ENCODE peak calls at places on chromosomes 5 and 9, in four cellular contexts. F, R, J and O are unnamed samples.

GRCh38 chr5:131749138-131749537 is 47.7 kb downstream of the FNIP1 start:
- DNase-seq in F (peak), R (no peak), J (no peak), O (no peak)

GRCh38 chr5:126046275-126046674 is 376.9 kb upstream of the GRAMD2B start:
- DNase-seq in F (no peak), R (no peak), J (no peak), O (no peak)

GRCh38 chr9:123599781-123600180 is 243.8 kb downstream of the CRB2 start:
- DNase-seq in F (no peak), R (no peak), J (no peak), O (no peak)

GRCh38 chr5:24364711-24365110 is 280.1 kb downstream of the CDH10 start:
- DNase-seq in F (no peak), R (no peak), J (no peak), O (no peak)

GRCh38 chr5:134223406-134224251 is 2.2 kb downstream of the PPP2CA start:
- DNase-seq in F (peak), R (no peak), J (no peak), O (no peak)

GRCh38 chr9:123445116-123445515 is 89.1 kb downstream of the CRB2 start:
- DNase-seq in F (no peak), R (no peak), J (no peak), O (no peak)

GRCh38 chr9:37283730-37284235 is 138.7 kb upstream of the GRHPR start:
- DNase-seq in F (no peak), R (peak), J (peak), O (no peak)

GRCh38 chr9:72533322-72533721 is 11.9 kb downstream of the TMC1 start:
- DNase-seq in F (no peak), R (no peak), J (no peak), O (no peak)

GRCh38 chr9:136611119-136611518 is 51.6 kb upstream of the EGFL7 start:
- DNase-seq in F (no peak), R (no peak), J (no peak), O (no peak)

GRCh38 chr5:135472141-135472540 is 20.0 kb upstream of the TIFAB start:
- DNase-seq in F (no peak), R (no peak), J (no peak), O (no peak)

GRCh38 chr9:112787942-112788341 is 37.4 kb downstream of the SNX30 start:
- DNase-seq in F (no peak), R (no peak), J (no peak), O (no peak)

GRCh38 chr5:123807177-123807900 is 295.4 kb downstream of the CSNK1G3 start:
- DNase-seq in F (no peak), R (no peak), J (no peak), O (no peak)

GRCh38 chr9:110978516-110978915 is 59.8 kb downstream of the LPAR1 start:
- DNase-seq in F (no peak), R (no peak), J (no peak), O (no peak)

GRCh38 chr9:698276-698675 is 143.2 kb upstream of the DMRT1 start:
- DNase-seq in F (no peak), R (no peak), J (no peak), O (no peak)

GRCh38 chr5:76561959-76562358 is 61.2 kb downstream of the F2RL2 start:
- DNase-seq in F (no peak), R (no peak), J (no peak), O (no peak)

GRCh38 chr9:129999123-129999510 is 43.9 kb downstream of the FNBP1 start:
- DNase-seq in F (no peak), R (no peak), J (no peak), O (no peak)

GRCh38 chr5:58502032-58502431 is 10.8 kb downstream of the GAPT start:
- DNase-seq in F (no peak), R (no peak), J (no peak), O (no peak)

GRCh38 chr5:58240286-58240685 is 219.6 kb downstream of the PLK2 start:
- DNase-seq in F (no peak), R (no peak), J (no peak), O (peak)

GRCh38 chr5:30572279-30572678 is 621.2 kb upstream of the CDH6 start:
- DNase-seq in F (no peak), R (peak), J (no peak), O (no peak)

GRCh38 chr5:62585751-62586150 is 7.1 kb downstream of the LRRC70 start:
- DNase-seq in F (peak), R (no peak), J (no peak), O (no peak)

GRCh38 chr9:109857337-109857736 is 77.3 kb downstream of the PALM2AKAP2 start:
- DNase-seq in F (no peak), R (no peak), J (no peak), O (no peak)

GRCh38 chr9:109852561-109852960 is 72.6 kb downstream of the PALM2AKAP2 start:
- DNase-seq in F (no peak), R (no peak), J (no peak), O (no peak)

GRCh38 chr9:109855540-109855939 is 75.5 kb downstream of the PALM2AKAP2 start:
- DNase-seq in F (no peak), R (no peak), J (no peak), O (no peak)

GRCh38 chr9:109859447-109859846 is 79.4 kb downstream of the PALM2AKAP2 start:
- DNase-seq in F (no peak), R (no peak), J (no peak), O (no peak)

DNA sequence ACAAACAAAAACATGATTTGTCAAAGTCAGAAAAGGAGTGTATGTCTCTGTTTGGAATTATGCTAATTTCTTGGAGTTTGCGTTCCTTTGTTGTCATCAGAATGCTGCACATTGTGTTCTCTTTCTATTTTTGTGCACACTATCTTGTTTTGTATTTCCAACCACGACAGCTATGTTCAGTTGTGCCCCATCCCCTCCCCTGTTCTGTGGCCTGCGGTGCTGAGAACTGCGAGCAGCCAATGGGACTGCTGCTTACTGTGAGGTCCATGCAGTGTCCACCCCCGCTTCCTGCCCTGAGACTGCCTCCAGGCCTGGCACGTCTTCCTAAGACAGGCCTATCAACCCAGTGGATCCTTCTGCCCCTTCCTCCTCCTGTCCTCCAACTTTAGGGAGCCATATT is 76.8 kb downstream of the PALM2AKAP2 start:
- DNase-seq in F (peak), R (no peak), J (no peak), O (no peak)
- TF ChIP-seq MYC in F (no peak), R (no peak), J (no peak), O (no peak)

DNA sequence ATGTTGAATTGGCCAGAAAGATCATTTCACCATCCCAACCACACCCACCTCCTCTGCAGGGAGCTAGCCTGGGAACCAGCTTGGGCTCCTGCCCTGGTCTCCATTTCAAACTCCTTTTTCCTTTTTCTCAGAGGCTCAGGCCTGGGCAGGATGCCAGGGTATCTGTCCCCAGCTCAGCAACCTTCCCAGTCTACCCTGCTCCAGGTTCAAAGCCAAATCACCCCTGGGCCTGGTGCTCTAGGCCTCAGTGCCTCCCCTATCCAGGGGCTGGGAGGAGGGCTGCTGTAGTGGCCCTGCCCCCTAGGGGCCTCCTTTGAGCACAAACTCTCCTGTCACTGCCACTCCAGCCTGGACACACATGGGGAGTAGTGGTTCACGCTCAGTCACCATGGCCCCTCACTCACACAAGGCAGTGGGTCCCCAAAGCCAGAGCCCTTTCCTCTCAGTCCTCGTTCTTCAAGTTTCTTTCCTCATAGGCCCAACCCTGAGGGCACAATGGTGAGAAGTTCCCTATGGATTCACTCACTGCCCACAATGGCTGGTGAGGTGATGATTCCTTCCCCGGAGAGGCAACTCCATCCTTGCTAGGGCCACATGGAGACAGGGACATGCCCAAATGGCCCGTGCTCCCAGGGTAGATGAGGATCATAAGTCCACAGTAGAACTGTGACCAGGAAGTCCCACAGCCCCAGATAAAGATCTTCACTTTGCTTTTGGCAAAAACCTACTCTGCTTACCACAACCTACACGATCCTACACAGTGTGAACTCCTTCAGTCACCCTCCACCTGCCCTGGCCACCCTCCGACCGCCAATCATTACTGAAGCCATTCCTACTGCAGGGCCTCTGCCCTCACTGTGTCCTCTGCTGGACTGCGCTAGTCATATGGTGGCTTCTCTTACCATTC is 1.6 kb upstream of the ST6GALNAC4 start:
- DNase-seq in F (peak), R (no peak), J (no peak), O (no peak)
- TF ChIP-seq CHD4 in F (no peak), R (no peak), J (no peak), O (no peak)

DNA sequence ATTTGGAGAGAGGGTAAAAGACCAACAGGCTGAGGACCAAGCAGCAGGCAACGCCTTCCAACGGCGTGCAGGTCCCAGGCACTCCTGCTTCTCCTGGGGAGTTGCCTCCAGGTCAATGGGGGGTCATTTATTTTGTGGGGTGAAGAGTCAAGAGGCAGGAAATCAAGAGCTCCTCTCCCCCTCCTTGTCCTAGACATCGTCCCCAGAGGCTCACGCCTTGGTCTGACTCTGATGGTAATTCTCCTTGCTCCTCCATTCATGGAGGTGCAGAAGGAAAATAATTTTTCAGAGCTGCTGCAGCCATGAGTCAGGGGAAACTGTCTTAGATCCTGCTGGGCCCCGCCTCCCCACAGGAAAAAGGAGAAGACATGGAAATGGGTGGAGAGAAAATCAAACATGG is 141.7 kb downstream of the CMYA5 start:
- DNase-seq in F (peak), R (no peak), J (no peak), O (no peak)
- TF ChIP-seq POLR2AphosphoS2 in F (no peak), R (no peak), J (no peak), O (no peak)

GRCh38 chr9:108108802-108109448 is 619.4 kb upstream of the KLF4 start:
- DNase-seq in F (peak), R (peak), J (no peak), O (no peak)

GRCh38 chr9:108108290-108108689 is 618.7 kb upstream of the KLF4 start:
- DNase-seq in F (peak), R (no peak), J (no peak), O (no peak)

GRCh38 chr9:108103294-108103693 is 613.7 kb upstream of the KLF4 start:
- DNase-seq in F (no peak), R (no peak), J (no peak), O (no peak)

GRCh38 chr9:108104991-108105390 is 615.4 kb upstream of the KLF4 start:
- DNase-seq in F (no peak), R (no peak), J (no peak), O (no peak)

GRCh38 chr9:108105885-108106284 is 616.3 kb upstream of the KLF4 start:
- DNase-seq in F (peak), R (no peak), J (no peak), O (no peak)
- TF ChIP-seq MYC in F (no peak), R (no peak), J (no peak), O (no peak)